ENCODE peak calls at places on chromosomes 12 and 14, in seven cellular contexts. X is osteocyte, D is T-helper 9 cell, U is HCEC 1CT, B is NCI-H1092 treated with DMSO at 0.1 percent for 48 hours, E is AG10803, F is Calu3. R is an unnamed sample.

GRCh38 chr12:6452908-6453630 is 1.2 kb downstream of the TAPBPL start:
- DNase-seq in X (no peak), D (no peak), U (no peak), B (no peak), E (no peak), F (no peak), R (peak; percentile 33)

GRCh38 chr12:14776236-14776959 is 26.9 kb downstream of the WBP11 start:
- DNase-seq in X (no peak), D (no peak), U (peak; percentile 38), B (no peak), E (peak; percentile 9), F (no peak), R (peak; percentile 32)

GRCh38 chr12:93167841-93168492 is 209.8 kb upstream of the NUDT4 start:
- DNase-seq in X (no peak), D (no peak), U (peak; percentile 16), B (no peak), E (no peak), F (no peak), R (no peak)

GRCh38 chr12:54197037-54197909 is 8.5 kb upstream of the SMUG1 start:
- DNase-seq in X (no peak), D (no peak), U (no peak), B (no peak), E (peak; percentile 56), F (no peak), R (peak; percentile 57)

GRCh38 chr14:68817513-68818212 is 24.8 kb upstream of the ZFP36L1 start:
- DNase-seq in X (no peak), D (no peak), U (no peak), B (no peak), E (no peak), F (no peak), R (no peak)

GRCh38 chr12:95615735-95616134 is 64.5 kb upstream of the USP44 start:
- DNase-seq in X (no peak), D (no peak), U (peak; percentile 3), B (peak; percentile 9), E (no peak), F (no peak), R (peak; percentile 67)

GRCh38 chr12:131075611-131076010 is 121.9 kb downstream of the ADGRD1 start:
- DNase-seq in X (no peak), D (no peak), U (no peak), B (no peak), E (no peak), F (no peak), R (no peak)

GRCh38 chr12:62854024-62854423 is 80.9 kb downstream of the PPM1H start:
- DNase-seq in X (no peak), D (no peak), U (no peak), B (no peak), E (no peak), F (no peak), R (no peak)

GRCh38 chr14:83047436-83047835 is 1513.8 kb upstream of the SEL1L start:
- DNase-seq in X (no peak), D (no peak), U (no peak), B (no peak), E (no peak), F (no peak), R (no peak)

GRCh38 chr14:33916663-33917565 is 34.0 kb downstream of the EGLN3 start:
- DNase-seq in X (no peak), D (no peak), U (no peak), B (no peak), E (no peak), F (no peak), R (no peak)

GRCh38 chr12:49068879-49069506 is 786 bp downstream of the RHEBL1 start:
- DNase-seq in X (no peak), D (no peak), U (no peak), B (no peak), E (no peak), F (no peak), R (no peak)

GRCh38 chr14:76957224-76957881 is 71.2 kb downstream of the IRF2BPL start:
- DNase-seq in X (no peak), D (peak; percentile 21), U (no peak), B (peak; percentile 86), E (no peak), F (no peak), R (no peak)